ENCODE peak calls at places on chromosome 20, in ten cellular contexts. N is lower leg skin; J is stimulated activated CD4-positive, alpha-beta T cell treated with anti-CD3 and anti-CD28 coated beads, Interleukin-1b, Interleukin-23, amount 100 ng/mL, for 1 hour; T is NCI-H226; B is nucleus accumbens; H is aorta; C is memory B cell; Z is activated T-helper 1 cell treated with anti-CD3 and anti-CD28 coated beads, Interleukin-12 subunit alpha, Interleukin-12 subunit beta, Interleukin-2, Interleukin-4 antibody, amounts not matched to agents 30 ng/mL and 10 ng/mL and 1 ng/mL, durations not matched to agents 14 hours and 24 hours and 36 hours; P is fibroblast of mammary gland; V is tibial nerve. W is an unnamed sample.

GRCh38 chr20:52433326-52434040 is 241.9 kb upstream of the ZFP64 start:
- DNase-seq in N (no peak), J (no peak), T (no peak), B (no peak), H (no peak), C (no peak), Z (no peak), P (no peak), V (no peak), W (no peak)

GRCh38 chr20:51341581-51341980 is 200.9 kb downstream of the NFATC2 start:
- DNase-seq in N (no peak), J (no peak), T (peak), B (no peak), H (no peak), C (no peak), Z (no peak), P (peak), V (no peak), W (no peak)

GRCh38 chr20:58213112-58213511 is 15.3 kb downstream of the ANKRD60 start:
- DNase-seq in N (no peak), J (no peak), T (no peak), B (peak), H (no peak), C (no peak), Z (no peak), P (no peak), V (no peak), W (peak)

GRCh38 chr20:8309638-8310037 is 177.6 kb downstream of the PLCB1 start:
- DNase-seq in N (no peak), J (no peak), T (no peak), B (peak), H (no peak), C (no peak), Z (no peak), P (no peak), V (no peak), W (peak)

GRCh38 chr20:17602493-17602892 is 32.6 kb downstream of the DSTN start:
- DNase-seq in N (no peak), J (no peak), T (no peak), B (no peak), H (no peak), C (no peak), Z (no peak), P (no peak), V (no peak), W (no peak)

GRCh38 chr20:20203784-20204183 is 151.5 kb downstream of the CFAP61 start:
- DNase-seq in N (no peak), J (no peak), T (no peak), B (no peak), H (no peak), C (no peak), Z (no peak), P (no peak), V (no peak), W (no peak)

GRCh38 chr20:43440531-43440930 is 17.2 kb upstream of the SRSF6 start:
- DNase-seq in N (no peak), J (no peak), T (no peak), B (no peak), H (no peak), C (no peak), Z (no peak), P (no peak), V (no peak), W (no peak)

GRCh38 chr20:63276956-63277355 is 4.3 kb downstream of the ARFGAP1 start:
- DNase-seq in N (no peak), J (no peak), T (no peak), B (no peak), H (no peak), C (no peak), Z (no peak), P (no peak), V (no peak), W (no peak)

GRCh38 chr20:44324343-44324742 is 12.5 kb upstream of the R3HDML start:
- DNase-seq in N (no peak), J (no peak), T (peak), B (no peak), H (no peak), C (no peak), Z (no peak), P (no peak), V (no peak), W (no peak)

GRCh38 chr20:47800619-47801018 is 15.3 kb upstream of the SULF2 start:
- DNase-seq in N (peak), J (no peak), T (no peak), B (no peak), H (no peak), C (no peak), Z (no peak), P (no peak), V (no peak), W (no peak)

GRCh38 chr20:50284811-50285375 is 94.3 kb downstream of the CEBPB start:
- DNase-seq in N (no peak), J (no peak), T (no peak), B (no peak), H (peak), C (no peak), Z (no peak), P (no peak), V (no peak), W (no peak)

GRCh38 chr20:31842471-31843157 is 2.8 kb downstream of the FOXS1 start:
- DNase-seq in N (no peak), J (no peak), T (peak), B (no peak), H (peak), C (no peak), Z (no peak), P (peak), V (peak), W (no peak)

GRCh38 chr20:51752343-51752951 is 15.7 kb downstream of the ATP9A start:
- DNase-seq in N (no peak), J (no peak), T (peak), B (no peak), H (no peak), C (no peak), Z (no peak), P (peak), V (no peak), W (no peak)

GRCh38 chr20:49591217-49591865 is 23.4 kb upstream of the PTGIS start:
- DNase-seq in N (no peak), J (no peak), T (peak), B (no peak), H (no peak), C (no peak), Z (no peak), P (no peak), V (no peak), W (no peak)

GRCh38 chr20:36098364-36098763 is 56.2 kb upstream of the EPB41L1 start:
- DNase-seq in N (peak), J (no peak), T (peak), B (no peak), H (peak), C (peak), Z (no peak), P (peak), V (peak), W (peak)

GRCh38 chr20:64077094-64077493 is 2.2 kb downstream of the RGS19 start:
- DNase-seq in N (no peak), J (no peak), T (no peak), B (no peak), H (no peak), C (peak), Z (peak), P (no peak), V (no peak), W (no peak)

GRCh38 chr20:37165031-37165430 is 14.1 kb upstream of the RPN2 start:
- DNase-seq in N (no peak), J (no peak), T (no peak), B (no peak), H (no peak), C (no peak), Z (no peak), P (no peak), V (no peak), W (no peak)

GRCh38 chr20:44017905-44018683 is 103.4 kb downstream of the TOX2 start:
- DNase-seq in N (no peak), J (no peak), T (peak), B (peak), H (peak), C (no peak), Z (no peak), P (peak), V (no peak), W (no peak)

W was measured in putamen.